ENCODE peak calls at places on chromosomes 1 and 21, in seven cellular contexts. One of them, this sample, is unnamed.

GRCh38 chr1:41890841-41891311 is 27.8 kb downstream of the HIVEP3 start:
- DNase-seq in MCF 10A: peak
- DNase-seq in T-cell: no peak
- DNase-seq in left kidney: peak
- DNase-seq in heart left ventricle: no peak
- DNase-seq in NCI-H187: no peak
- DNase-seq in activated T-cell treated with anti-CD3 and anti-CD28 coated beads, Interleukin-2, amount 50 U/mL, for 48 hours: no peak
- DNase-seq in this sample: no peak

GRCh38 chr21:15112858-15113257 is 48.1 kb upstream of the NRIP1 start:
- DNase-seq in heart left ventricle: no peak
- DNase-seq in left kidney: no peak
- DNase-seq in T-cell: no peak
- DNase-seq in NCI-H187: no peak
- DNase-seq in MCF 10A: no peak
- DNase-seq in activated T-cell treated with anti-CD3 and anti-CD28 coated beads, Interleukin-2, amount 50 U/mL, for 48 hours: no peak
- DNase-seq in this sample: no peak

GRCh38 chr1:94768046-94768445 is 52.1 kb upstream of the SLC44A3 start:
- DNase-seq in heart left ventricle: no peak
- DNase-seq in left kidney: no peak
- DNase-seq in T-cell: no peak
- DNase-seq in MCF 10A: no peak
- DNase-seq in NCI-H187: no peak
- DNase-seq in activated T-cell treated with anti-CD3 and anti-CD28 coated beads, Interleukin-2, amount 50 U/mL, for 48 hours: no peak
- DNase-seq in this sample: no peak

GRCh38 chr1:56434025-56434424 is 145.3 kb downstream of the PLPP3 start:
- DNase-seq in activated T-cell treated with anti-CD3 and anti-CD28 coated beads, Interleukin-2, amount 50 U/mL, for 48 hours: no peak
- DNase-seq in NCI-H187: no peak
- DNase-seq in left kidney: no peak
- DNase-seq in T-cell: no peak
- DNase-seq in heart left ventricle: no peak
- DNase-seq in MCF 10A: no peak
- DNase-seq in this sample: no peak

GRCh38 chr21:16117331-16117730 is 387.5 kb downstream of the USP25 start:
- DNase-seq in heart left ventricle: no peak
- DNase-seq in NCI-H187: no peak
- DNase-seq in left kidney: no peak
- DNase-seq in activated T-cell treated with anti-CD3 and anti-CD28 coated beads, Interleukin-2, amount 50 U/mL, for 48 hours: no peak
- DNase-seq in T-cell: no peak
- DNase-seq in MCF 10A: no peak
- DNase-seq in this sample: no peak

GRCh38 chr1:54884135-54884586 is 2.8 kb downstream of the DHCR24 start:
- DNase-seq in left kidney: no peak
- DNase-seq in activated T-cell treated with anti-CD3 and anti-CD28 coated beads, Interleukin-2, amount 50 U/mL, for 48 hours: no peak
- DNase-seq in NCI-H187: no peak
- DNase-seq in MCF 10A: no peak
- DNase-seq in T-cell: no peak
- DNase-seq in heart left ventricle: no peak
- DNase-seq in this sample: no peak

GRCh38 chr1:25640646-25641328 is 24.2 kb downstream of the MAN1C1 start:
- DNase-seq in left kidney: no peak
- DNase-seq in NCI-H187: no peak
- DNase-seq in heart left ventricle: no peak
- DNase-seq in activated T-cell treated with anti-CD3 and anti-CD28 coated beads, Interleukin-2, amount 50 U/mL, for 48 hours: peak
- DNase-seq in T-cell: no peak
- DNase-seq in MCF 10A: no peak
- DNase-seq in this sample: no peak

GRCh38 chr21:42352433-42353095 is 1.8 kb upstream of the TFF2 start:
- DNase-seq in NCI-H187: no peak
- DNase-seq in left kidney: no peak
- DNase-seq in T-cell: no peak
- DNase-seq in heart left ventricle: no peak
- DNase-seq in activated T-cell treated with anti-CD3 and anti-CD28 coated beads, Interleukin-2, amount 50 U/mL, for 48 hours: no peak
- DNase-seq in MCF 10A: no peak
- DNase-seq in this sample: no peak

GRCh38 chr1:81873946-81874345 is 73.2 kb downstream of the ADGRL2 start:
- DNase-seq in NCI-H187: no peak
- DNase-seq in T-cell: no peak
- DNase-seq in MCF 10A: no peak
- DNase-seq in heart left ventricle: no peak
- DNase-seq in left kidney: no peak
- DNase-seq in activated T-cell treated with anti-CD3 and anti-CD28 coated beads, Interleukin-2, amount 50 U/mL, for 48 hours: no peak
- DNase-seq in this sample: no peak

GRCh38 chr1:198462365-198463025 is 78.0 kb downstream of the ATP6V1G3 start:
- DNase-seq in MCF 10A: peak
- DNase-seq in left kidney: no peak
- DNase-seq in T-cell: no peak
- DNase-seq in activated T-cell treated with anti-CD3 and anti-CD28 coated beads, Interleukin-2, amount 50 U/mL, for 48 hours: no peak
- DNase-seq in NCI-H187: no peak
- DNase-seq in heart left ventricle: no peak
- DNase-seq in this sample: no peak

GRCh38 chr1:86848654-86849053 is 65.3 kb downstream of the SELENOF start:
- DNase-seq in left kidney: no peak
- DNase-seq in heart left ventricle: no peak
- DNase-seq in T-cell: no peak
- DNase-seq in NCI-H187: no peak
- DNase-seq in MCF 10A: no peak
- DNase-seq in activated T-cell treated with anti-CD3 and anti-CD28 coated beads, Interleukin-2, amount 50 U/mL, for 48 hours: no peak
- DNase-seq in this sample: no peak

GRCh38 chr1:112870887-112871646 is 84.9 kb downstream of the SLC16A1 start:
- DNase-seq in NCI-H187: no peak
- DNase-seq in T-cell: no peak
- DNase-seq in activated T-cell treated with anti-CD3 and anti-CD28 coated beads, Interleukin-2, amount 50 U/mL, for 48 hours: no peak
- DNase-seq in MCF 10A: no peak
- DNase-seq in heart left ventricle: no peak
- DNase-seq in left kidney: no peak
- DNase-seq in this sample: no peak

GRCh38 chr1:156502749-156503671 is 2.4 kb upstream of the MEF2D start:
- DNase-seq in NCI-H187: no peak
- DNase-seq in left kidney: peak
- DNase-seq in T-cell: no peak
- DNase-seq in MCF 10A: peak
- DNase-seq in heart left ventricle: peak
- DNase-seq in activated T-cell treated with anti-CD3 and anti-CD28 coated beads, Interleukin-2, amount 50 U/mL, for 48 hours: no peak
- DNase-seq in this sample: no peak

GRCh38 chr1:39196244-39197215 is 8.0 kb upstream of the MACF1 start:
- DNase-seq in heart left ventricle: no peak
- DNase-seq in MCF 10A: no peak
- DNase-seq in T-cell: peak
- DNase-seq in activated T-cell treated with anti-CD3 and anti-CD28 coated beads, Interleukin-2, amount 50 U/mL, for 48 hours: peak
- DNase-seq in NCI-H187: no peak
- DNase-seq in left kidney: no peak
- DNase-seq in this sample: peak

GRCh38 chr1:119251751-119252150 is 111.3 kb upstream of the WARS2 start:
- DNase-seq in left kidney: no peak
- DNase-seq in activated T-cell treated with anti-CD3 and anti-CD28 coated beads, Interleukin-2, amount 50 U/mL, for 48 hours: no peak
- DNase-seq in heart left ventricle: no peak
- DNase-seq in T-cell: no peak
- DNase-seq in NCI-H187: no peak
- DNase-seq in MCF 10A: no peak
- DNase-seq in this sample: no peak

GRCh38 chr1:221908573-221908972 is 166.7 kb upstream of the DUSP10 start:
- DNase-seq in left kidney: no peak
- DNase-seq in T-cell: no peak
- DNase-seq in MCF 10A: no peak
- DNase-seq in heart left ventricle: no peak
- DNase-seq in activated T-cell treated with anti-CD3 and anti-CD28 coated beads, Interleukin-2, amount 50 U/mL, for 48 hours: no peak
- DNase-seq in NCI-H187: no peak
- DNase-seq in this sample: no peak

GRCh38 chr1:12179111-12179519 is 12.3 kb downstream of the TNFRSF1B start:
- DNase-seq in left kidney: peak
- DNase-seq in NCI-H187: no peak
- DNase-seq in heart left ventricle: no peak
- DNase-seq in T-cell: peak
- DNase-seq in MCF 10A: no peak
- DNase-seq in activated T-cell treated with anti-CD3 and anti-CD28 coated beads, Interleukin-2, amount 50 U/mL, for 48 hours: peak
- DNase-seq in this sample: peak

GRCh38 chr1:182149411-182149965 is 88.0 kb upstream of the ZNF648 start:
- DNase-seq in MCF 10A: peak
- DNase-seq in heart left ventricle: no peak
- DNase-seq in left kidney: peak
- DNase-seq in activated T-cell treated with anti-CD3 and anti-CD28 coated beads, Interleukin-2, amount 50 U/mL, for 48 hours: no peak
- DNase-seq in T-cell: peak
- DNase-seq in NCI-H187: peak
- DNase-seq in this sample: peak

GRCh38 chr1:76374111-76374510 is 299.6 kb downstream of the ST6GALNAC3 start:
- DNase-seq in left kidney: no peak
- DNase-seq in MCF 10A: no peak
- DNase-seq in heart left ventricle: no peak
- DNase-seq in activated T-cell treated with anti-CD3 and anti-CD28 coated beads, Interleukin-2, amount 50 U/mL, for 48 hours: no peak
- DNase-seq in T-cell: no peak
- DNase-seq in NCI-H187: no peak
- DNase-seq in this sample: no peak

GRCh38 chr1:204670152-204670927 is 15.2 kb downstream of the LRRN2 start:
- DNase-seq in left kidney: no peak
- DNase-seq in activated T-cell treated with anti-CD3 and anti-CD28 coated beads, Interleukin-2, amount 50 U/mL, for 48 hours: no peak
- DNase-seq in MCF 10A: peak
- DNase-seq in NCI-H187: no peak
- DNase-seq in heart left ventricle: no peak
- DNase-seq in T-cell: no peak
- DNase-seq in this sample: no peak

GRCh38 chr1:7420098-7420445 is 351.0 kb upstream of the VAMP3 start:
- DNase-seq in MCF 10A: no peak
- DNase-seq in heart left ventricle: peak
- DNase-seq in left kidney: no peak
- DNase-seq in T-cell: no peak
- DNase-seq in NCI-H187: no peak
- DNase-seq in activated T-cell treated with anti-CD3 and anti-CD28 coated beads, Interleukin-2, amount 50 U/mL, for 48 hours: no peak
- DNase-seq in this sample: no peak

GRCh38 chr1:59707216-59707615 is 107.5 kb upstream of the HOOK1 start:
- DNase-seq in activated T-cell treated with anti-CD3 and anti-CD28 coated beads, Interleukin-2, amount 50 U/mL, for 48 hours: no peak
- DNase-seq in T-cell: no peak
- DNase-seq in left kidney: no peak
- DNase-seq in MCF 10A: peak
- DNase-seq in NCI-H187: no peak
- DNase-seq in heart left ventricle: no peak
- DNase-seq in this sample: no peak

GRCh38 chr21:46452719-46453118 is 6.0 kb upstream of the DIP2A start:
- DNase-seq in MCF 10A: no peak
- DNase-seq in T-cell: no peak
- DNase-seq in activated T-cell treated with anti-CD3 and anti-CD28 coated beads, Interleukin-2, amount 50 U/mL, for 48 hours: no peak
- DNase-seq in heart left ventricle: no peak
- DNase-seq in NCI-H187: no peak
- DNase-seq in left kidney: peak
- DNase-seq in this sample: no peak

GRCh38 chr1:217642455-217642854 is 11.3 kb downstream of the SPATA17 start:
- DNase-seq in heart left ventricle: no peak
- DNase-seq in activated T-cell treated with anti-CD3 and anti-CD28 coated beads, Interleukin-2, amount 50 U/mL, for 48 hours: no peak
- DNase-seq in MCF 10A: no peak
- DNase-seq in NCI-H187: no peak
- DNase-seq in T-cell: no peak
- DNase-seq in left kidney: no peak
- DNase-seq in this sample: no peak

GRCh38 chr1:169931795-169932195 is 38.1 kb upstream of the SCYL3 start:
- DNase-seq in MCF 10A: no peak
- DNase-seq in left kidney: peak
- DNase-seq in activated T-cell treated with anti-CD3 and anti-CD28 coated beads, Interleukin-2, amount 50 U/mL, for 48 hours: no peak
- DNase-seq in T-cell: no peak
- DNase-seq in NCI-H187: no peak
- DNase-seq in heart left ventricle: no peak
- DNase-seq in this sample: no peak

GRCh38 chr1:7610936-7611335 is 160.2 kb upstream of the VAMP3 start:
- DNase-seq in heart left ventricle: no peak
- DNase-seq in MCF 10A: no peak
- DNase-seq in T-cell: no peak
- DNase-seq in NCI-H187: no peak
- DNase-seq in activated T-cell treated with anti-CD3 and anti-CD28 coated beads, Interleukin-2, amount 50 U/mL, for 48 hours: no peak
- DNase-seq in left kidney: no peak
- DNase-seq in this sample: no peak

GRCh38 chr1:36342426-36343185 is 19.2 kb upstream of the EVA1B start:
- DNase-seq in heart left ventricle: peak
- DNase-seq in left kidney: no peak
- DNase-seq in T-cell: peak
- DNase-seq in activated T-cell treated with anti-CD3 and anti-CD28 coated beads, Interleukin-2, amount 50 U/mL, for 48 hours: peak
- DNase-seq in MCF 10A: peak
- DNase-seq in NCI-H187: no peak
- DNase-seq in this sample: peak

GRCh38 chr1:59020151-59020997 is 236.5 kb upstream of the JUN start:
- DNase-seq in heart left ventricle: no peak
- DNase-seq in T-cell: peak
- DNase-seq in NCI-H187: no peak
- DNase-seq in activated T-cell treated with anti-CD3 and anti-CD28 coated beads, Interleukin-2, amount 50 U/mL, for 48 hours: peak
- DNase-seq in MCF 10A: peak
- DNase-seq in left kidney: peak
- DNase-seq in this sample: peak